ENCODE peak calls at places on chromosomes 4 and X, in seven cellular contexts. I is non-pigmented ciliary epithelial cell; D is DND-41; G is KG1; V is T-helper 9 cell; H is amniotic stem cell; O is activated CD8-positive, alpha-beta T cell treated with anti-CD3 and anti-CD28 coated beads for 36 hours. T is an unnamed sample.

GRCh38 chr4:123506311-123506685 is 109.7 kb downstream of the SPRY1 start:
- DNase-seq in D (no peak), G (no peak), I (no peak), V (no peak), O (no peak), H (no peak), T (no peak)

GRCh38 chrX:154412468-154412867 is 1.1 kb downstream of the TAFAZZIN start:
- DNase-seq in V (no peak), I (no peak), D (peak), H (no peak), G (no peak), O (peak), T (no peak)

GRCh38 chr4:36374836-36375511 is 93.6 kb downstream of the DTHD1 start:
- DNase-seq in V (no peak), D (no peak), O (no peak), G (no peak), H (no peak), I (no peak), T (no peak)

GRCh38 chrX:101223226-101223625 is 3.6 kb downstream of the DRP2 start:
- DNase-seq in O (no peak), G (no peak), V (no peak), D (no peak), H (no peak), I (no peak), T (no peak)

GRCh38 chrX:119685225-119686066 is 7.5 kb downstream of the SEPTIN6 start:
- DNase-seq in O (peak), D (no peak), V (no peak), H (no peak), G (peak), I (no peak), T (no peak)

GRCh38 chr4:125115941-125116340 is 198.8 kb upstream of the FAT4 start:
- DNase-seq in D (no peak), G (no peak), I (peak), V (no peak), O (no peak), H (peak), T (no peak)

GRCh38 chr4:177131736-177132135 is 177.9 kb upstream of the NEIL3 start:
- DNase-seq in D (no peak), O (no peak), I (no peak), V (no peak), G (no peak), H (no peak), T (no peak)

GRCh38 chr4:8472689-8473197 is 32.2 kb downstream of the TRMT44 start:
- DNase-seq in I (peak), G (no peak), D (no peak), H (peak), V (no peak), O (no peak), T (no peak)

GRCh38 chr4:142373610-142374009 is 472.5 kb downstream of the INPP4B start:
- DNase-seq in I (no peak), H (no peak), V (no peak), O (no peak), D (no peak), G (no peak), T (no peak)